ENCODE peak calls at places on chromosomes 4 and X, in seven cellular contexts. I is right lobe of liver, F is AG04450, Z is colonic mucosa, M is K562, X is SK-N-SH, V is IMR-90. S is an unnamed sample.

GRCh38 chrX:96002401-96002800 is 682.2 kb upstream of the DIAPH2 start:
- DNase-seq in M (no peak), I (no peak), Z (no peak), V (peak; percentile 30), X (no peak), F (peak; percentile 18), S (no peak)

GRCh38 chr4:40630335-40631021 is 814 bp upstream of the RBM47 start:
- DNase-seq in I (peak; percentile 85), V (no peak), F (no peak), Z (peak; percentile 93), M (no peak), X (peak; percentile 21), S (no peak)

GRCh38 chr4:163607292-163607691 is 112.8 kb downstream of the TMA16 start:
- DNase-seq in X (no peak), M (no peak), Z (no peak), V (no peak), I (no peak), F (no peak), S (no peak)

GRCh38 chr4:61543976-61544375 is 343.9 kb downstream of the ADGRL3 start:
- DNase-seq in M (no peak), X (no peak), I (no peak), F (no peak), V (no peak), Z (no peak), S (no peak)

GRCh38 chr4:40055379-40055872 is 1.2 kb upstream of the N4BP2 start:
- DNase-seq in X (no peak), V (no peak), F (no peak), I (no peak), Z (no peak), M (no peak), S (no peak)

GRCh38 chr4:128596115-128596514 is 213.4 kb upstream of the JADE1 start:
- DNase-seq in F (no peak), X (no peak), Z (no peak), V (no peak), I (no peak), M (no peak), S (no peak)

GRCh38 chrX:22760513-22761057 is 239.2 kb upstream of the DDX53 start:
- DNase-seq in I (no peak), M (no peak), F (no peak), V (no peak), X (peak; percentile 7), Z (no peak), S (no peak)

GRCh38 chr4:95085118-95085833 is 327.5 kb downstream of the BMPR1B start:
- DNase-seq in X (no peak), Z (no peak), I (no peak), F (no peak), M (no peak), V (no peak), S (no peak)

GRCh38 chr4:104411501-104411900 is 83.2 kb downstream of the CXXC4 start:
- DNase-seq in F (no peak), I (no peak), M (no peak), X (no peak), V (no peak), Z (no peak), S (no peak)

GRCh38 chr4:122224348-122224747 is 72.2 kb downstream of the BLTP1 start:
- DNase-seq in X (no peak), M (peak; percentile 8), F (peak; percentile 3), V (peak; percentile 22), I (no peak), Z (peak; percentile 17), S (peak; percentile 12)

GRCh38 chr4:20356565-20356964 is 104.9 kb downstream of the SLIT2 start:
- DNase-seq in M (no peak), X (peak; percentile 23), F (no peak), Z (no peak), V (no peak), I (no peak), S (peak; percentile 39)

GRCh38 chr4:98786866-98787265 is 128.5 kb upstream of the TSPAN5 start:
- DNase-seq in Z (no peak), M (no peak), V (peak; percentile 9), I (no peak), X (no peak), F (no peak), S (no peak)

GRCh38 chr4:24278693-24279092 is 305.7 kb downstream of the DHX15 start:
- DNase-seq in X (no peak), F (no peak), V (peak; percentile 73), M (no peak), I (no peak), Z (no peak), S (no peak)

GRCh38 chrX:3811331-3812311 is 98.2 kb upstream of the PRKX start:
- DNase-seq in F (no peak), M (peak; percentile 18), X (peak; percentile 35), I (no peak), Z (no peak), V (peak; percentile 58), S (peak; percentile 29)

GRCh38 chrX:49912866-49913265 is 9.5 kb upstream of the CLCN5 start:
- DNase-seq in V (peak; percentile 1), Z (no peak), X (no peak), F (no peak), I (no peak), M (no peak), S (no peak)

GRCh38 chr4:93719552-93719951 is 109.0 kb upstream of the ATOH1 start:
- DNase-seq in X (no peak), M (no peak), V (peak; percentile 17), Z (no peak), F (no peak), I (no peak), S (no peak)

GRCh38 chr4:26330186-26330787 is 9.5 kb downstream of the RBPJ start:
- DNase-seq in X (peak; percentile 51), V (peak; percentile 68), I (no peak), M (peak; percentile 30), Z (peak; percentile 25), F (no peak), S (no peak)

GRCh38 chrX:40009890-40010289 is 87.9 kb downstream of the BCOR start:
- DNase-seq in F (no peak), Z (no peak), I (no peak), M (no peak), X (peak; percentile 66), V (no peak), S (peak; percentile 18)

GRCh38 chr4:30269850-30270249 is 450.3 kb upstream of the PCDH7 start:
- DNase-seq in Z (no peak), X (no peak), F (no peak), M (no peak), I (no peak), V (no peak), S (no peak)

GRCh38 chr4:119204898-119205297 is 7.6 kb upstream of the USP53 start:
- DNase-seq in Z (no peak), M (no peak), X (no peak), F (no peak), I (no peak), V (no peak), S (no peak)

GRCh38 chrX:77514177-77514576 is 67.0 kb downstream of the FGF16 start:
- DNase-seq in I (no peak), V (no peak), Z (no peak), F (no peak), X (no peak), M (no peak), S (no peak)

GRCh38 chrX:84123585-84123984 is 64.4 kb downstream of the RPS6KA6 start:
- DNase-seq in V (no peak), F (no peak), M (no peak), Z (no peak), X (no peak), I (no peak), S (no peak)

GRCh38 chrX:154351183-154352011 is 23.0 kb downstream of the FLNA start:
- DNase-seq in V (no peak), X (no peak), Z (no peak), F (no peak), I (no peak), M (no peak), S (no peak)

GRCh38 chr4:109702950-109703663 is at the start of gene CASP6:
- DNase-seq in I (peak; percentile 96), X (peak; percentile 87), F (peak; percentile 21), V (peak; percentile 66), M (peak; percentile 85), Z (peak; percentile 95), S (peak; percentile 90)

GRCh38 chr4:137390141-137390540 is 142.2 kb downstream of the PCDH18 start:
- DNase-seq in Z (no peak), X (no peak), I (no peak), M (no peak), V (peak; percentile 57), F (no peak), S (no peak)

GRCh38 chr4:40719008-40719623 is 30.6 kb upstream of the NSUN7 start:
- DNase-seq in M (no peak), F (no peak), X (peak; percentile 19), V (peak; percentile 64), Z (peak; percentile 50), I (no peak), S (peak; percentile 58)

GRCh38 chr4:152635876-152636275 is 43.9 kb downstream of the TMEM154 start:
- DNase-seq in F (no peak), V (no peak), X (no peak), M (no peak), Z (no peak), I (no peak), S (no peak)
- H3K4me3 ChIP-seq in F (no peak overlapping the region), V (no peak overlapping the region), X (no peak overlapping the region), M (no peak overlapping the region), Z (no peak overlapping the region), I (no peak overlapping the region), S (no peak overlapping the region)

DNA sequence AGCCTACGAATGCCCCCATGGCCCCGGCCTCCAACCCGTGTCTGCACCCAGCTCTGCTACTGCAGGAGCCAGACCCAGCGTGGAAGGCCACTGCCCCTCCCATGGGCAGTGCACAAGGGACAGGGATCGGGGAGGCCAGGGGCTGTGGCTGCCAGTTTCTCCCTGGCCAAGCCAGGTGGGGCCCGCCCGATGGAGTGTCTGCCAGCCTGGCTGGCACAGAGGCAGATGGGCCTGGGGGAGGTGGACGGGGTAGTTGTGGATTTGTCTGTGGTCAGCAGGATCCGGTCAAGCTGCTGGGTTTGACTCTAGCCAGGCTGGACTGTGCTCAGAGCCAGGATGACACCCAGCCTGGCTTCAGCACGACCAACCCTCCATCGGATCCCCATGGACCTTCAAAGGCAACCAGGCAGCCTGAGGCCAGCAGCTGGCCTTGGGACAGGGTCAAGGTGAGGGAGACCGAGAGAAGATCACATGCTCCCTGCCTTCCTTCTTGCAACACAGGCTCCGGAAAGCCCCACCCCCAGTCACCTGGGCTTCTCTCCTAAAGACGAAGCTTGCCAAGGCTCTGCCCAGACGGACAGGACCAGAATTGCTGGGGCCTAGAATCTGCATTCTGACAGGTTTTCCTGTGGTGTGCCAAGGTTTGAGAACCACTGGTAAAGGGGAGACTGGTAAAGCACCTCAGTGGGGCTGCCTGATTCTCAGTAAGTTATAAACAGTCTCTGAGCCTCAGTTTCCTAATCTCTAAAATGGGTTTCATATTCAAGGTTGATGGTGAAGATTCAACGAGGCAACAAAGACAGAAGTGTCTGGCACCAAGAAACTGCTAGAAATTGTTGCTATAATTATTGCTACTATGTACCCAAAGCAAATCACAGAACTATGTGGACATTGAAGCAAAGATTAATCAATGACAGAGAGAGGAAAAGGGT is 78.6 kb downstream of the PPP2R2C start:
- DNase-seq in I (no peak), X (no peak), Z (no peak), V (no peak), F (no peak), M (no peak), S (no peak)
- H3K27ac ChIP-seq in I (no peak overlapping the region), X (no peak overlapping the region), Z (no peak overlapping the region), V (no peak overlapping the region), F (no peak overlapping the region), M (no peak overlapping the region), S (no peak overlapping the region)

GRCh38 chr4:3514806-3515421 is 17.3 kb downstream of the LRPAP1 start:
- DNase-seq in X (no peak), F (no peak), I (no peak), Z (no peak), V (no peak), M (no peak), S (peak; percentile 67)
- TF ChIP-seq CTCF in X (peak; percentile 30), F (peak; percentile 34), I (no peak), Z (no peak), V (no peak), M (peak; percentile 19), S (peak; percentile 76)

GRCh38 chrX:1524874-1525582 is 12.0 kb downstream of the P2RY8 start:
- DNase-seq in F (no peak), M (no peak), I (peak; percentile 15), V (no peak), Z (no peak), X (no peak), S (no peak)
- H3K4me3 ChIP-seq in F (no peak overlapping the region), M (no peak overlapping the region), I (no peak overlapping the region), V (no peak overlapping the region), Z (no peak overlapping the region), X (no peak overlapping the region), S (no peak overlapping the region)